ENCODE peak calls at places on chromosomes 7 and 10, in four cellular contexts. F is SK-N-SH, Z is HCT116, A is K562. O is an unnamed sample.

GRCh38 chr7:105787071-105787470 is 89.3 kb downstream of the ATXN7L1 start:
- DNase-seq in F (no peak), Z (no peak), A (no peak), O (no peak)

GRCh38 chr7:57343901-57344622 is 105.9 kb upstream of the ZNF716 start:
- DNase-seq in F (no peak), Z (no peak), A (no peak), O (no peak)

GRCh38 chr10:14487511-14487909 is 156.8 kb upstream of the FRMD4A start:
- DNase-seq in F (no peak), Z (no peak), A (no peak), O (no peak)

GRCh38 chr10:78349165-78349516 is 315.5 kb downstream of the RPS24 start:
- DNase-seq in F (no peak), Z (no peak), A (no peak), O (no peak)

GRCh38 chr7:33933611-33934281 is 28.4 kb downstream of the BMPER start:
- DNase-seq in F (peak; percentile 31), Z (no peak), A (no peak), O (no peak)

GRCh38 chr10:104043185-104043830 is 42.4 kb downstream of the COL17A1 start:
- DNase-seq in F (no peak), Z (no peak), A (no peak), O (no peak)

GRCh38 chr10:103855424-103855823 is at the start of gene SH3PXD2A:
- DNase-seq in F (peak; percentile 94), Z (no peak), A (no peak), O (peak; percentile 19)

GRCh38 chr7:151410405-151411390 is 860 bp upstream of the WDR86 start:
- DNase-seq in F (peak; percentile 93), Z (no peak), A (no peak), O (no peak)

GRCh38 chr10:133466683-133467275 is 13.0 kb downstream of the SCART1 start:
- DNase-seq in F (no peak), Z (no peak), A (no peak), O (no peak)

DNA sequence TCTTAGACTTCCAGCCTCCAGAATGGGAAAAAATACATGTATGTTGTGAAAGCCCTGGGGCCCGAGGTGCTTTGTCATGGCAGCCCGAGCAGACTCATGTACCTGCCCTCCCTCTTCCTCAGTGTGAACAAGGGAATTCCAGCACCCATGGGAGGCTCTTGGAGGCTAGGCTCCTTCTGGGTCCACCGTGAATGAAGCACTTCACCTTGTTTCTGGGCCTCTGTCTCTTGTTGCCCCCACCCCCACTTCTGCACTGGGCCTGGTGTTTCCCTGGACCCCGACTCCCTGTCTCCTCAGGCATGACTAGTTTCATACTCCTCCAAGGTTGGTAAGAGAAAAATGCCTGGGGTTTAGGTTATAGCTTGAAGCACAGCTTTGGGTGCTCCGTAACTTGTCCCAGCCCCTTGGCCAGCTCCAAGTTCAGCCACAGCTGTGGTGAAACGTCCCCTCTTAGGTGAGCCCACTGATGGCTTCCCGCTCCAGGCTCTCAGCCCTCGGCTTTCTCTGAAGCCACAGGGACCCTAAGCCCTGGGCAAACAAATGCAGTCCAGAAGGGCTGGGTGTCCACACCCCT is 30.2 kb upstream of the ARHGAP22 start:
- DNase-seq in F (no peak), Z (no peak), A (no peak), O (no peak)
- TF ChIP-seq ELF1 in F (no peak), Z (no peak), A (no peak), O (no peak)

GRCh38 chr7:42856605-42856987 is 55.3 kb downstream of the C7orf25 start:
- DNase-seq in F (no peak), Z (no peak), A (no peak), O (no peak)

GRCh38 chr7:42854521-42855118 is 57.2 kb downstream of the C7orf25 start:
- DNase-seq in F (no peak), Z (no peak), A (no peak), O (no peak)

DNA sequence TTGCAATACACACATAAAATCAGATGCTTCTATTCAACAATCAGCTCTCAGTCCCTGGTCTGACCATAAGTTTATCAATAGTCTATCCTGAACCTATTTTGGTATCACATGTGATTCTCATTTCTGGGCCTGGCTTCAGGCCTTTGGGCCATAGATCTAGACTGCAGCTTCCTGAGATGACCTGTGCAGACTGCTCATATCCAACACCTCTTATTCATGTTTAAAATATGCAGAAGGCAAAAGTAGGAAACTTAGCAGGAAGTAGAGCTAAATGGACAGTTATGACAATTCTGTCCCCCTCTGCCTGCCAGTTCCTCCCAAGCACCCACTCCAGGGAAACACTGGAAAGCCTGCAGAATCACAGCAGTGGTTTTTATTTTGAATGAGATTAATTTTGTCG is 53.3 kb downstream of the C7orf25 start:
- DNase-seq in F (no peak), Z (no peak), A (no peak), O (no peak)
- TF ChIP-seq ELF1 in F (no peak), Z (no peak), A (no peak), O (no peak)

DNA sequence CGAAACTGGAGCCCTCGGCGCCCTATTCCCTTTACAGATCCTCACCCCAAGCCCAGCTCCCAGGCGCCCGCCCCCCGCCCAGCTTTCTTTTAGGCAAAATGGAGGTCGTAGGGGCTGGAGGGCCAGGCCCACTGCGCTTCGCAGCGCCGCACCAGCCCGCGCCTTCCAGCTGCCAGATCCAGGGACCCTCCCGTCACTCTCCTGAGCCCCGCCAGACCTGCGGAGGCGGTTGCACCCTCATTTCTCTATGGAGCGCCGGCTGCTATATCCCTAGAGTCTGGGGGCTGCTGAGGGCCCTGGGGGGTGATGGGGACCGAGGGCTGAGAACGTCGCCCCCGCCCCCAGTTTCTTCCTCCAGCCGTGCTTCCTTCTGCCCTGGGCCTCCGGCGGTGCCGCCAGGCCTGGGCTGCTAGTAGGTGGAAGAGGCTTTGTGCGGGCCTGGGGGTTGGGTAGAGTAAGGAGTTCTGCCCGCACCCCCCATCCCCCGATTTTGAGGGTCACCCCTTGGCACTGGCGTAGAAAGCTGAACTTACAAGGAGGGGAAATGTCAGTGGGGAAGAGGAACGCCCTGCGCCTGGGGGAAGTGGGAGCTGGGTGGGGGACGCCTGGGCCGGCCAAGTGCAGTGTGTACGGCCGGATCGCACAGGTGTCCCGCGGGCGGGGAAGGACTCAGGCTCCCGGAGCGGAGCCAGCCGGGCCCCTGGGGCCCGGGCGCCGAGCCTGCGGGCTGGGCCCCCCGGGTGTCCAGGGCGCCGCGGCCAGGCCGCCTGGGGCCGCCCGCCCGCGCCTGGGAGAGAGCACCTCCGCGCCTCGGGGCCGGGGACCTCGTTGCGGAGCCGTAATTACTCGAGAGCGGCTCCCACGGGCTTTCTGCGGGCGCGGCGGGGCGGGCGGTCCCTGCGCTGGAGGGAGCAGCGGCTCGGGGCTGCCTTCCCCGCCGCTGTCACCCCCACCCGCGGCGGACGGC is 1.2 kb downstream of the GNB2 start:
- DNase-seq in F (peak; percentile 68), Z (no peak), A (peak; percentile 60), O (no peak)
- TF ChIP-seq ELF1 in F (no peak), Z (no peak), A (no peak), O (no peak)

DNA sequence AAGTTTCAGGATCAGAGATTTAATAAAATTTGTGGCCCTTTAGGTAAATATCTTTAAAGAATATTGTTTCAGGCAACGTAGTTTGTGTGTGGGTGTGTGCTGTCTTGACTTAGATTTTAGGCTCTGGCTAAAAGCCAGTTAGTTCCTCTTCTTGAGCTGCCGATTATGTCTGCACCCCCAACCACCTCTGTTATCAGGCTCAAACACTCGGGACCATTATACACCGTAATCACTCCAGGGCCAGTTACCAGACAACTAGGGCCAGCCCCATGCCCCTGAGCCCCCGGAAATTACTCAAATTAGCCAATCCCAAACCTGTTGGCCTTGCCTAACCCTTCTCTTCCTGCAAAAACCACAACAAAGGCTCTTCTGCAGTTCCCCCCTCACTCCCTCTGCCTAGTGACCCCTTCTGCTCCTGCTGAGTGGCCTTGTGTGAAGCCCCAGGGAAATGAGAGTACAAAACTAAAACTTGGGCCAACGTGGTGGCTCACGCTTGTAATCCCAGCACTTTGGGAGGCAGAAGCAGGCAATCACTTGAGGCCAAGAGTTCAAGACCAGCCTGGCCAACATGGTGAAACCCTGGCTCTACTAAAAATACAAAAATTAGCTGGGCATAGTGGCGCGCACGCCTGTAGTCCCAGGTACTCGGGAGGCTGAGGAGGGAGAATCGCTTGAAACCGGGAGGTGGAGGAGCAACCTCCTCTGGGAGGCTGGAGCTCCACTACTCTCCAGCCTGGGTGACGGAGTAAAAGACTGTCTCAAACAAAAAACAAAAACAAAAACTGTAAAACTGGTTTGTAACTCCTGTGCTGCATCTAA is 9.2 kb upstream of the HNRNPF start:
- DNase-seq in F (no peak), Z (no peak), A (peak; percentile 100), O (peak; percentile 92)
- TF ChIP-seq ELF1 in F (no peak), Z (no peak), A (peak; percentile 91), O (peak; percentile 65)